ENCODE peak calls at places on chromosomes 3 and 15, in eight cellular contexts. B is MM.1S; C is mesenchymal stem cell; R is CD4-positive, alpha-beta T cell; U is PC-3; H is CD8-positive, alpha-beta T cell; D is heart right ventricle; F is aorta. I is an unnamed sample.

GRCh38 chr3:182465301-182466185 is 327.8 kb upstream of the ATP11B start:
- DNase-seq in B (peak), C (no peak), R (no peak), U (peak), H (no peak), D (no peak), F (no peak), I (no peak)

GRCh38 chr3:50316657-50317242 is 5.8 kb downstream of the HYAL2 start:
- DNase-seq in B (no peak), C (no peak), R (no peak), U (peak), H (peak), D (no peak), F (peak), I (peak)

GRCh38 chr3:106729481-106729880 is 647.8 kb upstream of the CCDC54 start:
- DNase-seq in B (no peak), C (no peak), R (no peak), U (no peak), H (no peak), D (no peak), F (no peak), I (no peak)

GRCh38 chr15:80275946-80276345 is 23.9 kb upstream of the CTXND1 start:
- DNase-seq in B (no peak), C (no peak), R (no peak), U (peak), H (no peak), D (no peak), F (no peak), I (peak)

GRCh38 chr15:88769161-88769971 is 33.9 kb upstream of the ACAN start:
- DNase-seq in B (no peak), C (no peak), R (no peak), U (no peak), H (no peak), D (no peak), F (peak), I (no peak)

GRCh38 chr15:66707310-66708160 is 5.5 kb downstream of the SMAD6 start:
- DNase-seq in B (no peak), C (peak), R (no peak), U (no peak), H (no peak), D (no peak), F (peak), I (no peak)

GRCh38 chr3:87503901-87504498 is 227.6 kb upstream of the POU1F1 start:
- DNase-seq in B (peak), C (peak), R (no peak), U (peak), H (no peak), D (no peak), F (no peak), I (peak)

GRCh38 chr15:69308949-69309348 is 10.2 kb downstream of the PAQR5 start:
- DNase-seq in B (no peak), C (no peak), R (no peak), U (no peak), H (no peak), D (no peak), F (no peak), I (no peak)

GRCh38 chr3:72652395-72652794 is 195.8 kb downstream of the SHQ1 start:
- DNase-seq in B (no peak), C (no peak), R (no peak), U (no peak), H (no peak), D (no peak), F (no peak), I (peak)

GRCh38 chr15:64503197-64503596 is 42.8 kb downstream of the ZNF609 start:
- DNase-seq in B (no peak), C (peak), R (no peak), U (no peak), H (no peak), D (no peak), F (no peak), I (no peak)

GRCh38 chr15:58755956-58756355 is 6.4 kb upstream of the ADAM10 start:
- DNase-seq in B (no peak), C (no peak), R (no peak), U (no peak), H (no peak), D (no peak), F (no peak), I (no peak)

GRCh38 chr15:71801935-71802655 is 8.3 kb upstream of the NR2E3 start:
- DNase-seq in B (no peak), C (no peak), R (no peak), U (no peak), H (no peak), D (no peak), F (no peak), I (no peak)

GRCh38 chr3:117589454-117589853 is 879.9 kb downstream of the TUSC7 start:
- DNase-seq in B (peak), C (no peak), R (no peak), U (no peak), H (no peak), D (no peak), F (no peak), I (no peak)

GRCh38 chr3:13313813-13314212 is 106.3 kb downstream of the NUP210 start:
- DNase-seq in B (no peak), C (no peak), R (no peak), U (no peak), H (no peak), D (no peak), F (no peak), I (no peak)

GRCh38 chr15:54579855-54580254 is 601.6 kb downstream of the UNC13C start:
- DNase-seq in B (no peak), C (no peak), R (no peak), U (no peak), H (no peak), D (no peak), F (no peak), I (no peak)

GRCh38 chr3:88180398-88180999 is 30.7 kb downstream of the C3orf38 start:
- DNase-seq in B (peak), C (peak), R (no peak), U (peak), H (peak), D (peak), F (no peak), I (peak)

GRCh38 chr3:28867836-28868235 is 413.0 kb upstream of the RBMS3 start:
- DNase-seq in B (no peak), C (no peak), R (no peak), U (no peak), H (no peak), D (no peak), F (no peak), I (no peak)

GRCh38 chr3:21803604-21804003 is 52.6 kb upstream of the ZNF385D start:
- DNase-seq in B (no peak), C (no peak), R (no peak), U (no peak), H (no peak), D (no peak), F (no peak), I (no peak)

GRCh38 chr3:118882353-118882947 is 152.2 kb downstream of the IGSF11 start:
- DNase-seq in B (peak), C (peak), R (peak), U (peak), H (peak), D (peak), F (peak), I (peak)

GRCh38 chr3:195188530-195188917 is 82.4 kb downstream of the XXYLT1 start:
- DNase-seq in B (no peak), C (peak), R (no peak), U (peak), H (no peak), D (no peak), F (no peak), I (no peak)

GRCh38 chr15:60831540-60831939 is 352.6 kb upstream of the ICE2 start:
- DNase-seq in B (no peak), C (peak), R (no peak), U (no peak), H (no peak), D (no peak), F (no peak), I (no peak)

GRCh38 chr3:100024520-100025303 is 89.6 kb downstream of the FILIP1L start:
- DNase-seq in B (no peak), C (peak), R (no peak), U (no peak), H (no peak), D (no peak), F (no peak), I (no peak)

GRCh38 chr15:67039349-67040075 is 25.9 kb upstream of the SMAD3 start:
- DNase-seq in B (no peak), C (no peak), R (no peak), U (peak), H (no peak), D (no peak), F (no peak), I (peak)

GRCh38 chr3:54822206-54822605 is 105.7 kb downstream of the LRTM1 start:
- DNase-seq in B (no peak), C (peak), R (no peak), U (peak), H (no peak), D (peak), F (no peak), I (no peak)

DNA sequence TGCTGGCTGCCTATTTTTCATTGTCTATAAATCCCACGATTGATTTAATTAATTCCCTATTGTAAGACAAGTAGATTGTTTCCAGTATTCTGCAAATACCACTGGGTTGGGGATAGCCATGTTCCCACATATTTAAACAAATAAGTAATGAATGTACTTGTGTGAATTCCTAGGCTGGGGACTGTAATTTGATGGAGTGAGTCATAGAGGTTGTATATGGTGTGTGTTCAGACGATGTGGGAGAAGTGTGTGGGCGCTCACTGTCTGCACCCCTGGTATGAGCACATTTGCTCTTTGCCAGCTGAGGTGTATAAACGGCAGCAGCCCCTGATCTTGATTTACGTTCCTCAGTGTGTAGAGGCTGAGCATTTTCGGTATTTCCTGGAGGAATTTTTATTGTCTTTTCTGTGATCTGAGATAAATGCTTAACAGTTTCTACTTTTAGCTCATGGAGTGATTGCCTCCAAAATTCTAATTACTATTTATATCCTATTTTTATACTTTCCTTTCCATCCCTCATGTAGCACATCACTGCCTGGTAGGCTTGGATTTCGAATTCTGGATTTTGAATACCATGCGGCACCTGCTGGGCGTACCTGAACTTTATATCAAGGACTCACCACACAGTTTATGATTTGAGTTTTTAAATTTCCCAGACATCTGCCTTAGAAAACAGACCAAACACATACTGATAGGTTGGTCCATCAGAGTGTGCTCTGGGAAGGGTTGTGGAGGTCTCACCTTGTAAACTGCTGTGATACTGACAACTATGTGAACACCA is 6.2 kb downstream of the TRAK1 start:
- DNase-seq in B (no peak), C (peak), R (no peak), U (no peak), H (no peak), D (no peak), F (no peak), I (no peak)
- H3K27ac ChIP-seq in B (no peak), C (no peak), R (no peak), U (no peak), H (no peak), D (no peak), F (no peak), I (no peak)

GRCh38 chr3:155891341-155891740 is 20.9 kb downstream of the GMPS start:
- DNase-seq in B (no peak), C (no peak), R (no peak), U (no peak), H (no peak), D (no peak), F (no peak), I (no peak)

GRCh38 chr3:155886915-155887314 is 16.5 kb downstream of the GMPS start:
- DNase-seq in B (no peak), C (no peak), R (no peak), U (no peak), H (no peak), D (no peak), F (no peak), I (no peak)

GRCh38 chr3:155890671-155891190 is 20.3 kb downstream of the GMPS start:
- DNase-seq in B (no peak), C (peak), R (no peak), U (peak), H (no peak), D (peak), F (no peak), I (peak)

GRCh38 chr3:155889212-155889611 is 18.8 kb downstream of the GMPS start:
- DNase-seq in B (no peak), C (no peak), R (no peak), U (no peak), H (no peak), D (no peak), F (no peak), I (no peak)

GRCh38 chr3:155889952-155890351 is 19.5 kb downstream of the GMPS start:
- DNase-seq in B (no peak), C (no peak), R (no peak), U (no peak), H (no peak), D (no peak), F (no peak), I (no peak)
- H3K27ac ChIP-seq in B (no peak), C (no peak), R (no peak), U (no peak), H (no peak), D (no peak), F (no peak), I (no peak)

GRCh38 chr3:171261487-171261886 is 198.7 kb downstream of the TNIK start:
- DNase-seq in B (no peak), C (no peak), R (no peak), U (peak), H (no peak), D (no peak), F (no peak), I (peak)
- H3K27ac ChIP-seq in B (no peak), C (no peak), R (no peak), U (peak), H (no peak), D (no peak), F (no peak), I (no peak)

GRCh38 chr3:52121813-52122212 is 32.4 kb downstream of the POC1A start:
- DNase-seq in B (no peak), C (no peak), R (no peak), U (no peak), H (no peak), D (no peak), F (peak), I (no peak)

GRCh38 chr3:52121459-52121795 is 32.8 kb downstream of the POC1A start:
- DNase-seq in B (no peak), C (no peak), R (no peak), U (no peak), H (no peak), D (peak), F (peak), I (no peak)

GRCh38 chr3:52119826-52120225 is 34.4 kb downstream of the POC1A start:
- DNase-seq in B (no peak), C (no peak), R (no peak), U (no peak), H (no peak), D (no peak), F (peak), I (no peak)

GRCh38 chr3:52122491-52122890 is 31.7 kb downstream of the POC1A start:
- DNase-seq in B (no peak), C (no peak), R (no peak), U (no peak), H (no peak), D (no peak), F (peak), I (no peak)

DNA sequence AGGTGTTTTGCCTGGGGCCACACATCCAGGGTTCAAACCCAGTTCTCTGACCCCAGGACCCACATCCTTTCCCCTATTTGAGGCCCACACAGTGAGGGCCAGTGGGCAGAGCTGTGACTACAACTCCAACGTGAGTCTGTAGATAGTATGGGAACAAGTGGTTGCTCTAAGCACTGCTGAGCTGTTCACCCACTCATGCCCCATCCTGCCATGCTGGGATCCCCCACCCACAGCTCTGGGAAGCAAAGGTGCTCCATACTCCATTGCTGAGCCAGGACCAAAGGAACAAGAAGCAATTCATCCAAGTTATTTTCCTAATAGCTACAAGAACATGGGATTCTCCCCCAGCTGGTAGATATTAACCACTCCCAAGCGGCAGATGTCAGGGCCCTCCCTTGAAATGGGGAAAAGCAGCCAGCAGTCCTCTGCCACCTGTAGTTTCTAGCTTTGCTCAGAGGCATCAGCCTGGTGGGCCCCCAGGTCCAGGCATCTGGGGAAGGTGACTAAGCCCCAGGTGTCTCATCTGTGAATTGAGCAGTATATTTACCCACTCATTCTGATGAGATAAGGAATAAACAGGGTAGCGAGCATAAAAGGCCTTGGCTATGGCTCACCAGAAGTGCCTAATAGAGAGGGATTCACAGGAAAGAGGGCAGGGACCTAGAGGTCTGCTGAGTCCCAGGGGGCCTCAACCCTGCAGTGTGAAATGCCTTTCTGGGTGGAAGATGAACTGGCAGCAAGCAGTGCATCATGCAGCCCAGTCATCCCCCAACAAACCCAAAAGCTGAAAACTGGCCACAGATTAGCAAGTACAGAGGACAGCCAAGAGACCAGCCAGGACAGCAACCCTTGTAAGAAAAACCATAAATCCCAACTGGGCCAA is 33.4 kb downstream of the POC1A start:
- DNase-seq in B (no peak), C (no peak), R (no peak), U (no peak), H (no peak), D (no peak), F (peak), I (no peak)
- H3K27ac ChIP-seq in B (no peak), C (no peak), R (no peak), U (no peak), H (no peak), D (peak), F (no peak), I (peak)

DNA sequence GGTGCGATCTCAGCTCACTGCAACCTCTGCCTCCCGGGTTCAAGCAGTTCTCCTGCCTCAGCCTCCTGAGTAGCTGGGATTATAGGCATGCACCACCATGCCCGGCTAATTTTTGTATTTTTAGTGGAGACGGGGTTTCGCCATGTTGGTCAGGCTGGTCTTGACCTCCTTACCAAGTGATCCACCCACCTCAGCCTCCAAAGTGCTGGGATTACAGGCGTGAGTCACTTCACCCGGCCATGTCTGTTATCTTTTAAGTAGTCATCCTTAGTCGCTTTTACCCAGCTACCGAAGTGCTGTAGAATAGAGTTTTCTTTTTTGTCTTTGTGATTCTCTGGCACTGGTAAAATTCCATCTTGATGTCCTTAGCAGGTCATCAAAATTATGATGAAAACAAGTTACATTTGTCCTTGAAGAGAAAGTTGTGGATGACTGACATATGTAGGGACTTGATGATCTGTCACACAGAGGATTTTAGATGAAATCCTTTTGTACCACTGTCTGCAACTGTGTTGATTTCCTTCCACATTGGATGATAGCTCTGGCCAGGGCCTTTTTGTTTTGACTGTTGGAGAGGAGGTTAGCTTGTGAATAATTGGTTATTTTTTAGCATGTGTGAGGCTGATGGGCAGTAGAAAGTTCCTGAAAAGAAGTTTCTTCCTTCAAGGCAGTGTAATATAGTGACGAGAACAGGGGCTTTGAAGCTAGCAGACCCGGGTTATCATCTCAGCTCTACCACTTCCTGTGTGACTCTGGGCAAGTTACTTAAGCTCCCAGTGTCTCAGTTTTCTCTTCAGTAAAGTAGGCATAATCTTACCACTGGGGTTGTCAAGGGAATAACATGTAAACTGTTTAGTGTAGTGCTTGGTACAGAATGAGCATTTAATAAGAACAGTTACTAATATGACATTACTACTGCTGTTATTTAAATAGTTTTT is 18.8 kb downstream of the ATG7 start:
- DNase-seq in B (no peak), C (peak), R (peak), U (peak), H (peak), D (no peak), F (no peak), I (no peak)
- H3K27ac ChIP-seq in B (no peak), C (peak), R (peak), U (peak), H (peak), D (peak), F (no peak), I (peak)

DNA sequence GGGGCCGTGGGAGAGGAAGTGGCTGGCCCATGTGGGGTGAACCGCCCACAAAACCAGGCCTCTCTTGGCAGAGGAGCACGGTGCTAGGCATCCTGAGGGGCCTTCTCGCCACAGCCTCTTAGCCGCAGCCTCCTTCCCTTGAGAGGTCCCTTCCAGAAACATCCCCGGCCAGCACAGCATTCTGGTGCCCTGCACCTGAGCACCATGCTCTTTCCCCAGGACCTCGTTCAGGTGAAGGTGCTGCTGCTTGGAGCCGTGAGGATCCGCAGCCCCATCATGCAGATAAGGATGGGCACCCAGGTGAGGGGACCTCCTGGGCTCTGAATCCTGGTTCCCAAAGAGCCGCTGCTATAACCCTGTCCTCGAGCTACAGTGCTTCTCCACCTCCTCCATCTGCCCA is 11.1 kb upstream of the TXNRD3 start:
- DNase-seq in B (no peak), C (no peak), R (no peak), U (no peak), H (no peak), D (no peak), F (no peak), I (no peak)
- H3K27ac ChIP-seq in B (no peak), C (no peak), R (no peak), U (no peak), H (no peak), D (no peak), F (no peak), I (no peak)

GRCh38 chr15:98896802-98897732 is 110.5 kb downstream of the PGPEP1L start:
- DNase-seq in B (no peak), C (peak), R (no peak), U (peak), H (no peak), D (no peak), F (no peak), I (peak)
- H3K27ac ChIP-seq in B (no peak), C (peak), R (no peak), U (peak), H (no peak), D (peak), F (peak), I (peak)